ENCODE peak calls at places on chromosomes 16 and 17, in six cellular contexts. N is prostate gland; F is AG04450; G is PC-9; W is CD8-positive, alpha-beta memory T cell; A is colonic mucosa. M is an unnamed sample. For H3K9me3, the result is how much of the 10 kb centered on the place peaks cover.

GRCh38 chr16:51045186-51045585 is 105.9 kb downstream of the SALL1 start:
- DNase-seq in N (no peak), A (no peak), G (no peak), F (no peak), W (no peak), M (no peak)

GRCh38 chr17:80720624-80721577 is 176.3 kb downstream of the RPTOR start:
- DNase-seq in W (peak), A (no peak), G (peak), F (no peak), N (no peak), M (no peak)

GRCh38 chr17:43584666-43585102 is 38.5 kb upstream of the ETV4 start:
- DNase-seq in G (no peak), A (no peak), F (no peak), N (no peak), W (no peak), M (no peak)

GRCh38 chr17:79533116-79533515 is 77.7 kb downstream of the RBFOX3 start:
- DNase-seq in W (no peak), G (no peak), N (no peak), F (no peak), A (no peak), M (peak)

GRCh38 chr16:48628359-48628985 is 18.5 kb upstream of the N4BP1 start:
- DNase-seq in A (no peak), G (no peak), N (no peak), F (no peak), W (no peak), M (no peak)

GRCh38 chr16:64381979-64382378 is 739.9 kb downstream of the CDH11 start:
- DNase-seq in W (no peak), F (no peak), A (no peak), N (no peak), G (no peak), M (no peak)

GRCh38 chr17:72726936-72727335 is 365.6 kb downstream of the SLC39A11 start:
- DNase-seq in F (no peak), A (no peak), N (no peak), W (no peak), G (no peak), M (no peak)

GRCh38 chr16:66444049-66444481 is 17.0 kb downstream of the BEAN1 start:
- DNase-seq in G (no peak), N (no peak), W (no peak), A (no peak), F (no peak), M (no peak)

GRCh38 chr17:14396542-14396941 is 95.7 kb downstream of the HS3ST3B1 start:
- DNase-seq in F (no peak), W (no peak), G (no peak), A (no peak), N (no peak), M (no peak)

GRCh38 chr16:71479420-71479819 is 9.7 kb downstream of the ZNF19 start:
- DNase-seq in A (no peak), G (no peak), F (no peak), N (no peak), W (no peak), M (no peak)

GRCh38 chr17:58323420-58324408 is 4.9 kb downstream of the TSPOAP1 start:
- DNase-seq in N (no peak), A (no peak), G (no peak), W (no peak), F (no peak), M (no peak)

GRCh38 chr16:11034481-11034931 is 90.1 kb downstream of the CLEC16A start:
- DNase-seq in G (no peak), N (no peak), W (no peak), A (no peak), F (no peak), M (no peak)

GRCh38 chr17:28747046-28747691 is 3.4 kb downstream of the TRAF4 start:
- DNase-seq in A (peak), W (no peak), G (peak), N (peak), F (no peak), M (peak)

GRCh38 chr16:86505185-86505898 is 5.0 kb upstream of the FOXF1 start:
- DNase-seq in W (no peak), F (no peak), G (no peak), A (no peak), N (no peak), M (no peak)

GRCh38 chr17:10114931-10115535 is 83.4 kb downstream of the GAS7 start:
- DNase-seq in F (peak), G (no peak), W (peak), N (peak), A (peak), M (peak)

GRCh38 chr16:5428932-5429331 is 331.3 kb upstream of the EEF2KMT start:
- DNase-seq in F (no peak), G (no peak), A (peak), W (no peak), N (no peak), M (no peak)

GRCh38 chr16:21277045-21277926 is 804 bp downstream of the CRYM start:
- DNase-seq in W (no peak), A (no peak), F (no peak), N (no peak), G (no peak), M (no peak)

GRCh38 chr17:8041249-8041928 is 2.5 kb downstream of the ALOX15B start:
- DNase-seq in W (no peak), N (no peak), F (peak), A (peak), G (peak), M (peak)

GRCh38 chr16:81946206-81946605 is 65.1 kb downstream of the SDR42E1 start:
- DNase-seq in A (no peak), F (no peak), G (no peak), W (no peak), N (no peak), M (no peak)

GRCh38 chr17:40596261-40596919 is 31.1 kb upstream of the CCR7 start:
- DNase-seq in A (no peak), N (no peak), G (no peak), W (no peak), F (no peak), M (no peak)

GRCh38 chr16:23069844-23070243 is 79.4 kb downstream of the USP31 start:
- DNase-seq in N (no peak), W (no peak), A (no peak), F (no peak), G (no peak), M (no peak)
- H3K27ac ChIP-seq in N (no peak), W (no peak), A (no peak), F (no peak), G (no peak), M (peak)

GRCh38 chr16:3317315-3317999 is 12.2 kb downstream of the ZNF75A start:
- DNase-seq in A (no peak), N (no peak), F (no peak), W (no peak), G (no peak), M (no peak)
- H3K9me3 ChIP-seq in A (under half), N (under half), F (half or more), W (half or more), G (half or more), M (under half)

GRCh38 chr16:49635591-49636581 is 220.0 kb downstream of the ZNF423 start:
- DNase-seq in A (no peak), G (no peak), F (no peak), N (no peak), W (no peak), M (no peak)
- H3K4me3 ChIP-seq in A (no peak), G (no peak), F (no peak), N (no peak), W (no peak), M (no peak)

GRCh38 chr16:15846510-15846909 is 10.3 kb downstream of the MYH11 start:
- DNase-seq in A (no peak), F (no peak), W (no peak), G (no peak), N (no peak), M (no peak)

GRCh38 chr16:15853021-15853420 is 3.8 kb downstream of the MYH11 start:
- DNase-seq in F (no peak), W (no peak), A (no peak), N (no peak), G (no peak), M (no peak)

GRCh38 chr16:15847621-15848175 is 9.1 kb downstream of the MYH11 start:
- DNase-seq in N (no peak), W (no peak), F (no peak), G (no peak), A (no peak), M (no peak)

GRCh38 chr16:15854061-15854460 is 2.8 kb downstream of the MYH11 start:
- DNase-seq in A (no peak), G (no peak), N (no peak), W (no peak), F (no peak), M (no peak)

DNA sequence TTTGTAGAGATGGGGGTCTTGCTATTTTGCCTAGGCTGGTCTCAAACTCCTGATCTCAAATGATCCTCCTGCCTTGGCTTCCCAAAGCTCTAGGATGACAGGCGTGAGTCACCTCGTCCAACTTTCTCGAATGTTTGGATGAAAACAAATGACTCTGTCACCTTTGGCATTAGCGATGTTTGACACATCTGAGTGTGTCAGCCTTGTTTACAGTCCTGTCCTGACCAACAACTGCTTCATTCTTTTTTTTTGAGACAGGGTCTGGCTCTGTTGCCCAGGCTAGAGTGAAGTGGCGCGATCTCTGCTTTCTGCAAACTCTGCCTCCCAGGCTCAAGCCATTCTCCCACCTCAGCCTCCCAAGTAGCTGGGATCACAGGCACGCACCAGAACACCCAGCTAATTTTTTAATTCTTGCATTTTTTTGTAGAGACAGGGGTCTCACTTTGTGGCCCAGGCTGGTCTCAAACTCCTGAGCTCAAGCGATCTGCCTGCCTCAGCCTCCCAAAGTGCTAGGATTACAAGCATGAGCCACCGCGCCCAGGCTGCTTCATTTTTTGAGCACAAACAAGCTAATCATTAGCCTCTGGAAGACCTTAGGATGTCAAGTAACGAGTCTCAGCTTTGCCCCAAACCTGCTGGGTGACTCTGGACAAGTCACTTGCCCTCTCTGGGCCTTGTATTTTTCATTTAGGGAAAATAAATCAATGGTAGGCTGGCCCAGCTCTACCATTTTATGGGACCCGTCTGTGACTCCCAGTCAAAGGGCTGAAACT is 7.4 kb downstream of the MYH11 start:
- DNase-seq in F (no peak), W (no peak), A (no peak), N (no peak), G (no peak), M (no peak)
- H3K27ac ChIP-seq in F (no peak), W (no peak), A (no peak), N (no peak), G (no peak), M (peak)

GRCh38 chr17:33970271-33970670 is 284.8 kb upstream of the CCL2 start:
- DNase-seq in A (no peak), N (no peak), G (no peak), F (no peak), W (no peak), M (no peak)

GRCh38 chr17:33972756-33973155 is 282.3 kb upstream of the CCL2 start:
- DNase-seq in F (no peak), W (no peak), G (no peak), N (no peak), A (no peak), M (no peak)

GRCh38 chr17:33976816-33977215 is 278.3 kb upstream of the CCL2 start:
- DNase-seq in A (no peak), F (no peak), N (no peak), W (no peak), G (no peak), M (no peak)

GRCh38 chr17:33974276-33974675 is 280.8 kb upstream of the CCL2 start:
- DNase-seq in W (no peak), N (no peak), F (no peak), G (no peak), A (no peak), M (no peak)

DNA sequence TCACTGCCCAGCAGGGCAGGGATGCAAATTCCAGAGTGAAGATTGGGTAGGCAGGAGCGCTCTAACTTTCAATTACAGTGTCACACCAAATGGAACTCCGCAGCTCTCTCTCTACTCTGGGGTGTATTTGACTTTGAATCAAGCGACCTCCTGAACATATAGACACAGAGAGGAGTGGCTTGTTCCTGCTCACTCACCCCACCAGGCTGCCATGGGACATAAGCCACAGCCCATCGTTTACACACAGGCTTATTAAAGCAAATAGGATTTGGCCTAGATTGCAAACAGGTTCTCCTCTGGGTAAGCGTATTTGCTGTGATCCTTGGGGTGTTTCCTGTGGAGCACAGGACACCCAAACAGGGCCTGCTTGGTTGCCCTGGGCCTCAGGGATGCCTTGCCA is 281.6 kb upstream of the CCL2 start:
- DNase-seq in G (no peak), N (no peak), W (no peak), A (no peak), F (no peak), M (no peak)
- H3K9me3 ChIP-seq in G (under half), N (under half), W (under half), A (under half), F (under half), M (under half)

GRCh38 chr17:12548558-12548957 is 117.1 kb upstream of the MYOCD start:
- DNase-seq in A (no peak), F (no peak), G (no peak), W (no peak), N (no peak), M (no peak)

GRCh38 chr17:12547829-12548228 is 117.9 kb upstream of the MYOCD start:
- DNase-seq in N (no peak), A (no peak), W (no peak), F (no peak), G (no peak), M (no peak)

GRCh38 chr17:12546983-12547382 is 118.7 kb upstream of the MYOCD start:
- DNase-seq in W (no peak), F (no peak), G (no peak), A (no peak), N (no peak), M (no peak)

GRCh38 chr17:12545877-12546513 is 119.7 kb upstream of the MYOCD start:
- DNase-seq in G (peak), A (peak), W (no peak), N (no peak), F (no peak), M (no peak)

DNA sequence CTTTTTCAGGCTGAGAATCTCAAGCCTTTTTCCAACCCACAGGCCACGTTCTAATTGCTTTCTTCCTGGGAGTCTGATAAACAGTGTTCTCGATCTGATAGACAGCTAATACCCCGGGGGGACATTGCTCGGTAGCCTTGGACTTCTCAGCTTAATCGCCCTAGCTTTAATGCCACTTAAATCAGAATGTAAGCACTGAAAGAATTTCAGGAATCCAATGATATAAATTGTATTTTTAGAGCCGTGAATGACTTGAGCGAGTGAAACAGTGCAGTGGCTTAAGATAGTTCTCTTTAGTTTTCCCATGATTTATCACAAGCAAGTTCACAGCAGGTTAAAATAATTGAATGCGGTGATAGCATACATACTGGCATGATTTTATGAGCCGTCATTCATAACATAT is 116.2 kb upstream of the MYOCD start:
- DNase-seq in N (no peak), W (no peak), F (no peak), A (no peak), G (no peak), M (no peak)
- H3K4me3 ChIP-seq in N (no peak), W (no peak), F (peak), A (no peak), G (no peak), M (peak)

GRCh38 chr17:1782171-1782567 is 20.3 kb downstream of the SERPINF1 start:
- DNase-seq in F (no peak), A (no peak), W (no peak), G (no peak), N (no peak), M (no peak)
- H3K27ac ChIP-seq in F (no peak), A (peak), W (no peak), G (no peak), N (peak), M (no peak)

GRCh38 chr16:56944954-56945839 is 13.3 kb downstream of the HERPUD1 start:
- DNase-seq in A (no peak), W (no peak), G (peak), F (no peak), N (no peak), M (peak)
- H3K9me3 ChIP-seq in A (under half), W (under half), G (under half), F (under half), N (under half), M (under half)

GRCh38 chr16:67773099-67773498 is 33.3 kb downstream of the RANBP10 start:
- DNase-seq in A (no peak), N (peak), F (no peak), G (no peak), W (no peak), M (peak)

GRCh38 chr16:67770371-67770991 is 35.9 kb downstream of the RANBP10 start:
- DNase-seq in W (no peak), A (no peak), G (no peak), N (no peak), F (no peak), M (no peak)

GRCh38 chr16:67773569-67774456 is 32.5 kb downstream of the RANBP10 start:
- DNase-seq in W (no peak), F (no peak), A (no peak), G (no peak), N (no peak), M (no peak)

GRCh38 chr16:67775273-67775672 is 31.1 kb downstream of the RANBP10 start:
- DNase-seq in A (no peak), F (no peak), G (no peak), W (no peak), N (no peak), M (no peak)

GRCh38 chr16:67774457-67774853 is 31.9 kb downstream of the RANBP10 start:
- DNase-seq in A (no peak), G (no peak), W (no peak), F (no peak), N (no peak), M (no peak)
- H3K4me3 ChIP-seq in A (no peak), G (no peak), W (no peak), F (no peak), N (no peak), M (no peak)

M was measured in aorta.